ENCODE peak calls at places on chromosomes 5 and 9, in ten cellular contexts. F is cardiac muscle cell; X is HTR-8/SVneo; G is sigmoid colon; I is NCI-H774; A is GM10248; H is bronchial epithelial cell; Z is activated T-helper 1 cell treated with anti-CD3 and anti-CD28 coated beads, Interleukin-2, amount 50 U/mL, for 16 hours; S is ELF-1; L is RPMI7951. E is an unnamed sample.

GRCh38 chr9:34380034-34380510 is 3.4 kb upstream of the MYORG start:
- DNase-seq in I (no peak), F (peak), L (no peak), H (no peak), Z (no peak), X (no peak), G (no peak), S (no peak), A (peak), E (no peak)

GRCh38 chr9:2625427-2625826 is 3.8 kb downstream of the VLDLR start:
- DNase-seq in X (no peak), Z (no peak), S (no peak), L (no peak), G (no peak), A (no peak), H (no peak), I (no peak), F (no peak), E (no peak)

GRCh38 chr5:149796836-149797235 is 66.7 kb downstream of the PPARGC1B start:
- DNase-seq in L (no peak), A (no peak), F (no peak), S (no peak), G (no peak), X (no peak), H (no peak), Z (no peak), I (no peak), E (no peak)

GRCh38 chr5:81924467-81924866 is 47.4 kb upstream of the ATG10 start:
- DNase-seq in X (no peak), F (no peak), Z (no peak), S (no peak), G (no peak), L (no peak), H (no peak), I (no peak), A (no peak), E (no peak)

GRCh38 chr5:159022178-159022556 is 77.5 kb downstream of the EBF1 start:
- DNase-seq in F (peak), H (no peak), A (no peak), X (no peak), I (no peak), S (peak), G (peak), L (peak), Z (no peak), E (no peak)

GRCh38 chr9:113416149-113416726 is 5.7 kb downstream of the C9orf43 start:
- DNase-seq in L (no peak), H (no peak), S (no peak), Z (no peak), A (peak), X (no peak), G (no peak), F (no peak), I (no peak), E (no peak)

GRCh38 chr9:88773627-88774244 is 217.5 kb upstream of the S1PR3 start:
- DNase-seq in A (no peak), X (no peak), I (no peak), Z (no peak), H (no peak), L (peak), F (peak), G (no peak), S (no peak), E (no peak)

GRCh38 chr9:34291423-34291822 is 37.6 kb downstream of the KIF24 start:
- DNase-seq in H (no peak), F (no peak), S (no peak), X (no peak), I (no peak), G (no peak), L (no peak), A (no peak), Z (no peak), E (no peak)

GRCh38 chr9:92147030-92147853 is 32.0 kb upstream of the SPTLC1 start:
- DNase-seq in X (peak), A (peak), G (peak), S (peak), H (peak), Z (no peak), L (peak), F (peak), I (peak), E (peak)

GRCh38 chr5:7878381-7878873 is 9.5 kb downstream of the MTRR start:
- DNase-seq in Z (no peak), G (no peak), I (no peak), L (peak), S (no peak), F (peak), H (peak), A (peak), X (no peak), E (peak)

GRCh38 chr5:172285226-172286143 is 1.9 kb upstream of the UBTD2 start:
- DNase-seq in G (no peak), A (no peak), S (no peak), X (no peak), H (no peak), Z (no peak), I (no peak), L (no peak), F (no peak), E (no peak)

GRCh38 chr5:159240301-159240870 is 22.7 kb upstream of the UBLCP1 start:
- DNase-seq in F (no peak), G (no peak), S (no peak), X (peak), A (no peak), L (peak), I (no peak), H (peak), Z (no peak), E (no peak)

GRCh38 chr5:112125910-112126309 is 293.2 kb downstream of the EPB41L4A start:
- DNase-seq in I (no peak), S (no peak), H (no peak), X (no peak), A (no peak), L (peak), Z (no peak), F (no peak), G (no peak), E (no peak)

GRCh38 chr9:81526587-81526986 is 162.8 kb downstream of the TLE1 start:
- DNase-seq in F (peak), G (no peak), A (no peak), Z (no peak), S (no peak), X (no peak), H (peak), I (no peak), L (peak), E (peak)

GRCh38 chr5:35160486-35161116 is 69.7 kb downstream of the PRLR start:
- DNase-seq in H (no peak), F (peak), I (no peak), S (no peak), X (no peak), L (no peak), A (no peak), Z (no peak), G (no peak), E (no peak)

GRCh38 chr9:129613520-129614175 is 7.3 kb downstream of the C9orf50 start:
- DNase-seq in X (no peak), F (no peak), H (no peak), G (peak), L (no peak), S (no peak), Z (no peak), A (no peak), I (no peak), E (no peak)

GRCh38 chr5:89268460-89268859 is 385.5 kb upstream of the MEF2C start:
- DNase-seq in S (no peak), L (no peak), X (no peak), Z (no peak), G (no peak), F (no peak), I (no peak), A (no peak), H (peak), E (no peak)

GRCh38 chr5:74355041-74355440 is 285.5 kb downstream of the ENC1 start:
- DNase-seq in F (no peak), X (no peak), S (peak), G (no peak), H (no peak), I (no peak), Z (no peak), L (peak), A (no peak), E (no peak)

GRCh38 chr9:109036744-109037680 is 23.7 kb upstream of the CTNNAL1 start:
- DNase-seq in I (no peak), H (no peak), F (peak), Z (no peak), S (no peak), G (no peak), A (no peak), X (no peak), L (peak), E (no peak)

GRCh38 chr5:161432798-161433197 is 113.7 kb downstream of the GABRB2 start:
- DNase-seq in A (no peak), H (peak), I (no peak), X (no peak), Z (no peak), L (no peak), S (no peak), G (no peak), F (no peak), E (no peak)

GRCh38 chr9:130258999-130259398 is 6.6 kb upstream of the HMCN2 start:
- DNase-seq in Z (no peak), H (no peak), S (no peak), I (no peak), A (no peak), G (no peak), L (no peak), F (no peak), X (no peak), E (no peak)

GRCh38 chr5:26847041-26847736 is 191.2 kb downstream of the CDH9 start:
- DNase-seq in A (no peak), I (peak), H (no peak), F (no peak), L (peak), X (no peak), Z (no peak), S (peak), G (no peak), E (peak)

GRCh38 chr5:107032629-107033028 is 638.1 kb downstream of the EFNA5 start:
- DNase-seq in A (no peak), G (no peak), L (no peak), F (no peak), X (no peak), I (no peak), H (peak), S (no peak), Z (no peak), E (no peak)

GRCh38 chr5:52657231-52657645 is 130.5 kb upstream of the ITGA1 start:
- DNase-seq in Z (no peak), H (peak), X (peak), A (peak), I (peak), S (no peak), F (peak), G (no peak), L (peak), E (peak)

GRCh38 chr9:31587176-31587575 is 797.3 kb upstream of the ACO1 start:
- DNase-seq in L (no peak), H (peak), A (no peak), G (no peak), Z (no peak), I (no peak), S (no peak), X (no peak), F (no peak), E (no peak)

E was measured in mammary epithelial cell.